ENCODE peak calls at places on chromosomes 1 and 21, in seven cellular contexts. C, S, X, G, Z, M and Y are unnamed samples.

GRCh38 chr1:220040028-220040596 is 6.2 kb downstream of the EPRS1 start:
- DNase-seq in C (no peak), S (no peak), X (no peak), G (no peak), Z (no peak), M (no peak), Y (no peak)

GRCh38 chr1:197928849-197929336 is 11.7 kb downstream of the LHX9 start:
- DNase-seq in C (peak), S (no peak), X (no peak), G (peak), Z (no peak), M (no peak), Y (no peak)

GRCh38 chr1:34267326-34267725 is 90.6 kb downstream of the C1orf94 start:
- DNase-seq in C (no peak), S (no peak), X (no peak), G (no peak), Z (no peak), M (no peak), Y (no peak)

GRCh38 chr1:110880708-110881374 is 7.9 kb downstream of the CD53 start:
- DNase-seq in C (no peak), S (peak), X (no peak), G (no peak), Z (peak), M (peak), Y (no peak)

GRCh38 chr1:71634159-71634558 is 553.3 kb upstream of the ZRANB2 start:
- DNase-seq in C (no peak), S (no peak), X (no peak), G (no peak), Z (no peak), M (no peak), Y (no peak)

GRCh38 chr21:30233636-30234035 is 17.7 kb upstream of the CLDN8 start:
- DNase-seq in C (no peak), S (no peak), X (no peak), G (no peak), Z (no peak), M (no peak), Y (no peak)

GRCh38 chr1:11569551-11569950 is 84.7 kb downstream of the FBXO2 start:
- DNase-seq in C (no peak), S (peak), X (no peak), G (no peak), Z (no peak), M (peak), Y (no peak)

GRCh38 chr1:10646347-10646861 is 150.0 kb downstream of the CASZ1 start:
- DNase-seq in C (no peak), S (peak), X (no peak), G (peak), Z (no peak), M (peak), Y (no peak)

GRCh38 chr1:153663211-153663610 is 4.7 kb downstream of the SNAPIN start:
- DNase-seq in C (no peak), S (peak), X (no peak), G (no peak), Z (no peak), M (peak), Y (no peak)

GRCh38 chr1:116110507-116111195 is 548 bp upstream of the MAB21L3 start:
- DNase-seq in C (no peak), S (no peak), X (no peak), G (no peak), Z (no peak), M (no peak), Y (no peak)

GRCh38 chr1:44347280-44347679 is 7.8 kb downstream of the ERI3 start:
- DNase-seq in C (no peak), S (no peak), X (no peak), G (no peak), Z (no peak), M (no peak), Y (no peak)

GRCh38 chr1:14946567-14947285 is 206.8 kb upstream of the TMEM51 start:
- DNase-seq in C (no peak), S (peak), X (no peak), G (no peak), Z (no peak), M (peak), Y (no peak)

GRCh38 chr1:109371271-109371739 is 26.4 kb downstream of the SORT1 start:
- DNase-seq in C (no peak), S (peak), X (peak), G (no peak), Z (no peak), M (peak), Y (peak)

DNA sequence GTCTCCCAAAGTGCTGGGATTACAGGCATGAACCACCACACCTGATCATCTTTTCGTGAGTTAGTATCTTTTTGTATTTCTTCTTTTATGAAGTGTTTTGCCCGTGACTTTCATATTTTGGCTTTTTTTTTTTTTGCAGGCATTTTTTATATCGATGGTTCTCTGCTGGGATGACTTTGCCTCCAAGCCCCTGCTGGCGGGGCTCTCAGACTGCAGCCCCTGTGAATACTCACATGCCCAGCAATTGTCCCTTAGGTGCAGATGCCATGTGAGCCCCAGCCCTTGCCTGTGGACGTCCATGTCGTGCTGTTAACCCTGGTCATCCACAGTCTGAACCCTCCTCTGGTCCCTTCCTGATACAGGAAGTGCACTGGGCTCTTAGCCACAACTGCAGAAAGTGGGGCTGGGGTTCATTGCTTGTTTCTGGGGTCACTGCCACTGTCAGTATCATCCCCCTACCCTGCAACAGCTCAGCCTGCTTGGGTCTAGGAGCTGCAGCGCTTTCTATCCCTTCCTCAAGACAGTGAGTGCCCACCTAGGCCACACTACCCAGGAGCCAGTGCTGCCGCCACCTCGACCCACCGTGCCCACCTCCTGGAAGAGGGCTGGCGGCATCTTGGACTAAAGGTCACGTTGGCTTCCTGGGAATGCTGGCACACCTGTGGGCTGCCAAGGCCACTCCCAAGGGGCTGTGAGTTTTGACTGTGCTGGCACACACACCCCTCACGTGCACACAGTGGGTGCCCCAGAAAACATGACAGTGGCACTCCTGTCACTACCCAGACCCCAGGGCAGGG is 21.9 kb downstream of the CRYAA start:
- DNase-seq in C (no peak), S (no peak), X (peak), G (no peak), Z (peak), M (no peak), Y (peak)
- TF ChIP-seq CTCF in C (no peak), S (no peak), X (no peak), G (no peak), Z (no peak), M (no peak), Y (no peak)

DNA sequence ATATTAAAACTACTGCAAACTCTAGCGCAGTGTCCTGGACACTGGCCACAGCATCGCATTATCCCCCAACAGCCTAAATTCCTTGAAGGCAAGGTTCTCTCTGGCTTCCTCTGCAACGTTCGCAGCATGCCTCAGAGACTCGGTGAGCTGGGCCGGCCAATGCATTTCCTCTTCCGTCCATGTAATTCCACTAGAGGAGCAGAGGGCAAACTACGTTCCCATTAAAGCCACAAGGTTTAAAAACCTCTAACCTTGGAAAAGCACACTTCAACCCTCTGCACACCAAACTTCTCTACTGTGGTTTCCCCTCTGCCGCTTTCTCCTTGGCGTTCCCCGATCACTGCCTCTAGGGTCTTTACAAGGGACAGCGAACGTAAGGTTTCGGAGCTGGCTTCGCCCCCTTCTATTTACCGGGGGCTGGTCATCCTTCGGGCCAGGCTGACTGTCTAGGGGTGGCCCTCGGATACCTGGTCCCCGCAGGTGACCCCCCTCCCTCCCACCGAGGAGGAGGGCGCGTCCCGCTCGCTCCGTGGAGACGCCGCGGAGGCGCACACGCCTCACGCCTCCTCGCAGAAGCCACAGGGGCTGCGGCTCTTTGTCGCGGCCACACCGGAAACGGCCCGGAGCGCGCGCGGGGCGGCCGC is 451 bp upstream of the SMYD2 start:
- DNase-seq in C (peak), S (peak), X (no peak), G (peak), Z (peak), M (peak), Y (no peak)
- TF ChIP-seq CTCF in C (no peak), S (no peak), X (no peak), G (no peak), Z (no peak), M (no peak), Y (no peak)

DNA sequence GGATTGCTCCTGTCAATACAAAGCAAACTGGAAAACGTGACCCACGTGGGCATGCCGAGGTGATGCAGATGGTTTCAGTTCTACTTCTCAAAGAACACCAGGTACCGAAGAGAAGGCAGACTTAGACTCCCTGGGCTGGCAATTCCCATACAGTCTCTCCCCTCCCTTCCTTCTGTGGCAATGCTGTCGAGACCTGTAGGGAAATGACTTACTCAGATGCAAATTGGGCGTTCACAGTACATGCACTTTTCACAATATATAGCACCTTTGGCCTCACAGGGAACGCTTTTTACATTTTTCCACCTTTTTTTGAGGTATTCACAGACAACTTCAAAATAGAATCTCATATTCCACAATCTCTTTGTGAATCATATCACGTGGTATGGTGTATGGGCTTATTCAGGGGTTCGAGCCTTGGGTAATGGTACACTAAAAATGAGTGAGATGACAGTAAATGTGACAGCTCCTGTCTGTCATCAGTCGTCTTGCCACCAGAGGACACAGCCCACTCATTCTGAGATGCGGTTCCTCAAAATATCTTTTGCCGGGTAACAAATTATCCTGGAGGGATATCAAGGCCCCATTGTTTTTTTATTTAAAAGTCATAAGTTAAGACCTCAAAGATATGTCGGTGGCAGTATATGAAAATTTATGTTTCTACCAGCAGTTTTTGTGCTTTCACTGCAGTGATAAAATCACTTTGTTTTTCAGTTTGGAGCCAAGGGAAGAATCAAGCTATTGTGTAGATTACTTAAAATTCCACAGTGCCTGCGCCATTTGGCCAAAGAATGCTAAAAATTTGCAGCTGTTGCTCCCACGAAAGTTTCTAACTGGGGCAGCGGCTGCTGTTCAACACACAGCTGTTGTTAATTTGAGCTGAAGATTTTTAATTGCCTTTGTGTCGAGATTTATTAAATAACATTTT is 168.4 kb downstream of the ZZZ3 start:
- DNase-seq in C (peak), S (no peak), X (no peak), G (peak), Z (no peak), M (peak), Y (no peak)
- TF ChIP-seq CTCF in C (no peak), S (no peak), X (no peak), G (no peak), Z (no peak), M (no peak), Y (no peak)

DNA sequence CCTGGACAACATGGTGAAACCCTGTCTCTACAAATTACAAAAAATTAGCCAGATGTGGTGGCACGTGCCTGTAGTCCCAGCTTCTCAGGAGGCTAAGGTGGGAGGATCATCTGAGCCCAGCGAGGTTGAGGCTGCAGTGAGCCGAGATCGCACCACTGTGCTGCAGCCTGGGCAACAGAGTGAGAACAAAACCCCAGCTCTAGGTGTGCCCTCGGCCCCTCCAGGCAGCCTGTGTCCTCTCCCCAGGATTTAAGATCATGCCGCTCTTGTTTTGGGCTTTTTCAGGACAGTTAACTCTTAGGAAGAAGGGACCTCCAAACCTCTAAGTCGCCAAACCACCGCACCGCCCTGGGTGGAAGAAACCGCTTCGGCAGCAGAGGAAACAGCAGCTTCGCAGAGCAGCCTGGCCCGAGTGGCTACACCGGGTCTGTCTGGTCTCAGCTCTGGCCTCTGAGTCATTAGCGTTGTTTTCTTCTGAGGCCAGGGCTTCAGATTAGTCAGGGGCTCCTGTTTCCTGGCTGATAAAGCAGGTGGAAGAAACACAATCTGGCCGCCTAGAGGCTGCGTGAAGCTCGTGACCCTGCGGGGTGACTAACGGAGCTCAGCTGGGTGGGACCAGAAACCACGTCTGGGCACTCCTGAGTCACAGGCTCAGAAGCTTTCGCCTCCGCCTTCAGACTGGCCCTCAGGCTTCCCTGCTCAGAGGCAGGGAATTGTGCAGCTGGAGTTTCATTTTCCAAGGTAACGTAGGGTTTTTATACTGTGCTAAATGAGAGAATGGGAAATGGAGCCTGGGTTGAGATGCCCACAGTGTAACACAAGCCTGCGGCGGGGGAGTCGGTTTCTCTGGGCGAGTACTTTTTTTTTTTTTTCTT is 44.7 kb downstream of the CHAF1B start:
- DNase-seq in C (peak), S (peak), X (peak), G (peak), Z (peak), M (peak), Y (peak)
- TF ChIP-seq CTCF in C (peak), S (peak), X (peak), G (no peak), Z (peak), M (peak), Y (no peak)

GRCh38 chr1:70528591-70529333 is 117.7 kb downstream of the CTH start:
- DNase-seq in C (peak), S (peak), X (no peak), G (peak), Z (peak), M (peak), Y (no peak)
- TF ChIP-seq CTCF in C (peak), S (peak), X (peak), G (peak), Z (peak), M (peak), Y (peak)

GRCh38 chr1:58266242-58266641 is 280.3 kb downstream of the OMA1 start:
- DNase-seq in C (no peak), S (no peak), X (no peak), G (no peak), Z (no peak), M (no peak), Y (no peak)
- TF ChIP-seq CTCF in C (no peak), S (no peak), X (no peak), G (no peak), Z (no peak), M (no peak), Y (no peak)

GRCh38 chr1:226212545-226212944 is 10.9 kb upstream of the MIXL1 start:
- DNase-seq in C (no peak), S (no peak), X (no peak), G (no peak), Z (no peak), M (no peak), Y (no peak)

GRCh38 chr1:226207048-226207447 is 16.4 kb upstream of the MIXL1 start:
- DNase-seq in C (no peak), S (no peak), X (no peak), G (no peak), Z (no peak), M (no peak), Y (no peak)

GRCh38 chr1:226209307-226210059 is 14.0 kb upstream of the MIXL1 start:
- DNase-seq in C (no peak), S (no peak), X (no peak), G (no peak), Z (peak), M (no peak), Y (no peak)

GRCh38 chr1:226211181-226211580 is 12.3 kb upstream of the MIXL1 start:
- DNase-seq in C (no peak), S (no peak), X (no peak), G (no peak), Z (no peak), M (no peak), Y (no peak)

GRCh38 chr1:226210571-226211176 is 12.8 kb upstream of the MIXL1 start:
- DNase-seq in C (no peak), S (no peak), X (no peak), G (peak), Z (no peak), M (no peak), Y (no peak)
- TF ChIP-seq CTCF in C (no peak), S (no peak), X (no peak), G (no peak), Z (no peak), M (no peak), Y (no peak)

DNA sequence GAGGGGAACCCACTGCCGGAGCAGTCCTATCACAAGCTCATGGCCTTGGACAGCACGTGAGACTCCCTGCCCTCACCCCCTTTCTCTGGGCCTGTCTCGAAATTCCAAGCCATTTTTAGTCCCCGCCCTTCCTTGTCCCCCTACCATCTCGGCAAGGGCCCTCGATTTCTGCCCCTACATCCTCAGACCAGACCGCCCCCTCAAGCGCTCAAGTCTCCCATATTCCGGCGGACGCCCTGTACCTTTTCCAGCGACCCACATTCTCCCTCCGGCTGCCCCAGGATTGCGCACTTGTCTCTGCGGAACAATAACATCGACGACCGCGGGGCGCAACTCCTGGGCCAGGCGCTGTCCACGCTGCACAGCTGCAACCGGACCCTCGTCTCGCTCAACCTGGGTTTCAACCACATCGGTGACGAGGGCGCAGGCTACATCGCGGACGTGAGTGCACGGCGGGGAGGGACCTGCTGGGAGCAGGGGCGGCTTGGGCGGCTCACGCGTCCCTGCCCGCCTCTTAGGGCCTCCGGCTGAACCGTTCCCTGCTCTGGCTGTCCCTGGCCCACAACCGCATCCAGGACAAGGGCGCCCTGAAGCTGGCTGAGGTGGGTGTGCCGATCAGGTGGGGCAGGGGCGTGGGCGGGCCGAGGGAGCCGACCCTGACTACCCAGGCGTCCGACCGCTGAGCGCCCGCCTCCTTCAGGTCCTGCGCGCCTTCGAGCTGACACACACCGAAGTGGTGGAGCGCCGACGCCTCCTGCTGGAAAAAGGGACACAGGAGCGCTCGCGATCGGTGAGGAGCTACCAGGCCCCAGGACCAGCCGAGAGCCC is 7.0 kb downstream of the LRRC71 start:
- DNase-seq in C (peak), S (peak), X (peak), G (peak), Z (peak), M (peak), Y (peak)
- TF ChIP-seq CTCF in C (peak), S (peak), X (peak), G (peak), Z (peak), M (peak), Y (peak)